ENCODE peak calls at places on chromosome 18, in six cellular contexts. F, G, Z, D, N and T are unnamed samples.

GRCh38 chr18:5943514-5943913 is 48.2 kb upstream of the TMEM200C start:
- DNase-seq in G (no peak), F (no peak), Z (peak; percentile 25), N (no peak), D (no peak), T (no peak)

GRCh38 chr18:33577688-33578370 is at the start of gene ASXL3:
- DNase-seq in D (peak; percentile 52), N (peak; percentile 57), F (peak; percentile 40), Z (no peak), G (peak; percentile 54), T (peak; percentile 16)

GRCh38 chr18:57585421-57585820 is 1.1 kb downstream of the FECH start:
- DNase-seq in G (peak; percentile 33), F (no peak), N (no peak), Z (peak; percentile 40), D (no peak), T (no peak)

GRCh38 chr18:31278609-31279071 is 39.3 kb upstream of the DSG1 start:
- DNase-seq in Z (no peak), F (no peak), G (no peak), N (no peak), D (peak; percentile 14), T (peak; percentile 41)

GRCh38 chr18:23377669-23378469 is 75.2 kb upstream of the RIOK3 start:
- DNase-seq in F (no peak), Z (peak; percentile 92), G (no peak), N (no peak), D (peak; percentile 91), T (peak; percentile 46)

GRCh38 chr18:58793361-58793760 is 71.3 kb upstream of the ZNF532 start:
- DNase-seq in F (no peak), D (peak; percentile 83), G (no peak), N (no peak), Z (peak; percentile 90), T (no peak)

GRCh38 chr18:67665266-67665665 is 148.7 kb upstream of the DSEL start:
- DNase-seq in F (no peak), N (no peak), G (peak; percentile 5), D (peak; percentile 16), Z (peak; percentile 62), T (peak; percentile 51)

GRCh38 chr18:23380001-23380550 is 73.0 kb upstream of the RIOK3 start:
- DNase-seq in D (peak; percentile 60), N (no peak), Z (peak; percentile 83), F (no peak), G (no peak), T (peak; percentile 59)

GRCh38 chr18:5556317-5556974 is 12.6 kb upstream of the EPB41L3 start:
- DNase-seq in N (no peak), G (no peak), F (no peak), D (no peak), Z (peak; percentile 67), T (no peak)

GRCh38 chr18:33837191-33837590 is 259.2 kb downstream of the ASXL3 start:
- DNase-seq in G (no peak), N (no peak), F (no peak), D (no peak), Z (no peak), T (peak; percentile 40)

GRCh38 chr18:26051845-26052244 is 38.6 kb downstream of the SS18 start:
- DNase-seq in D (no peak), Z (no peak), F (no peak), N (no peak), G (no peak), T (no peak)

GRCh38 chr18:41128126-41128525 is 826.9 kb upstream of the PIK3C3 start:
- DNase-seq in D (no peak), F (no peak), Z (peak; percentile 43), N (no peak), G (no peak), T (no peak)

GRCh38 chr18:24544141-24544498 is 83.7 kb downstream of the HRH4 start:
- DNase-seq in G (peak; percentile 65), F (no peak), N (no peak), D (peak; percentile 28), Z (peak; percentile 40), T (peak; percentile 43)

GRCh38 chr18:9827856-9828793 is 57.6 kb upstream of the TXNDC2 start:
- DNase-seq in G (no peak), Z (peak; percentile 100), F (no peak), N (no peak), D (peak; percentile 99), T (no peak)

GRCh38 chr18:9825571-9826073 is 60.2 kb upstream of the TXNDC2 start:
- DNase-seq in F (no peak), G (no peak), N (no peak), D (peak; percentile 89), Z (peak; percentile 96), T (no peak)

GRCh38 chr18:9827211-9827855 is 58.4 kb upstream of the TXNDC2 start:
- DNase-seq in G (no peak), Z (no peak), N (no peak), D (no peak), F (no peak), T (no peak)

GRCh38 chr18:9824862-9825479 is 60.8 kb upstream of the TXNDC2 start:
- DNase-seq in Z (no peak), G (no peak), D (no peak), F (no peak), N (no peak), T (no peak)

DNA sequence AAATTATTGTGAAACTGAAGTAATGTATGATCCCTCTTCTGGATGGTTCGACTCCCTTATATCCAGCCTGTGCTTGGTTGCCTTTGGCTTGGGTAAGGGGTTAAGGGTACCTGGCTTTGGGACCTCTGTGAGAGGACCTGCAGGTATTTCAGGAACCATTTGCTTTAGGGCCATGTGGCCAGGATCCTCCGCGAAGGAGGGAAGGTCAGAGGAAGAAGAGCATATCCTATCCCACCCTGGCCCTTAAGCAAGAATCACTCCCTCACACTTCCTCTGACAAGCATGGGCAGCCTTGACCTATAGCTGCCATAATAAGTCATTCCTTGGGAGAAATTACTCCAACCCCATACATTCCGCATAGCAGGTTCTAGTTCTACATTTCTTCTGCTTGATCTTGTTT is 59.1 kb upstream of the TXNDC2 start:
- DNase-seq in D (no peak), N (no peak), Z (no peak), G (no peak), F (no peak), T (no peak)
- H3K4me1 ChIP-seq in D (peaks cover 18% of the 10 kb centered on the region), N (no peaks in the 10 kb centered on the region), Z (peaks cover 32% of the 10 kb centered on the region), G (no peaks in the 10 kb centered on the region), F (no peaks in the 10 kb centered on the region), T (no peaks in the 10 kb centered on the region)

GRCh38 chr18:54517521-54517920 is 73.5 kb upstream of the DYNAP start:
- DNase-seq in D (no peak), Z (no peak), N (no peak), G (no peak), F (no peak), T (no peak)
- H2BK15ac ChIP-seq in D (no peak overlapping the region), Z (no peak overlapping the region), N (peak overlapping the region; percentile 77), G (no peak overlapping the region), F (no peak overlapping the region), T (no peak overlapping the region)

DNA sequence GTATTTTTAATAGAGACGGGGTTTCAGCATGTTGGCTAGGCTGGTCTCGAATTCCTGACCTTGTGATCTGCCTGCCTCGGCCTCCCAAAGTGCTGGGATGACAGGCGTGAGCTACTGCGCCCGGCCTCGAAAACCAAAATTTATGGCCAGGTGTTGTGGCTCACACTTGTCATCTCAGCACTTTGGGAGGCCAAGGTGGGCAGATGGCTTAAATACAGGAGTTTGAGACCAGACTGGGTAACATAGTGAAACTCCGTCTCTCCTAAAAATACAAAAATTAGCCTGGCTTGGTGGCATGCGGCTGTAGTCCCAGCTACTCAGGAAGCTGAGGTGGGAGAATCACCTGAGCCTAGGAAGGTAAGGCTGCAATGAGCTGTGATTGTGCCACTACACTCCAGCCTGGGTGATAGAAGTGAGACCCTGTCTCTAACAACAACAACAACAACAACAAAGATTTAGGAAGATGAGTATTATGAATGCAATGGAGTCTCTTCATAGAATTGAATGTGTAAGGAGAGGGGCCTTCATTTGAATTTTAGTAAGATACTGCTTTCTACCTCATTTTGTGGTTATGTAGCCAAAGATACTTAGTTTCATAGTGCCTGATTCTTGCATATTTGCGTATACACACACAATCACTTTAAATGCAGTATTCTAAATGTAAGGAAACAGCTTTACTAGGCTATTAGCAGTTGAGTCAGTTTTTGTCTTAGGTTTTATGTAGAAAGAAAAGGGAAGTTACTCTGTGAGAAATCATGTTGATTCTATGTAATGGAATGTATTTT is 80.3 kb downstream of the HAUS1 start:
- DNase-seq in N (no peak), F (no peak), Z (no peak), G (no peak), D (no peak), T (no peak)
- H3K9ac ChIP-seq in N (no peak overlapping the region), F (no peak overlapping the region), Z (no peak overlapping the region), G (no peak overlapping the region), D (no peak overlapping the region), T (no peak overlapping the region)

GRCh38 chr18:48930926-48931325 is 19.8 kb downstream of the SMAD7 start:
- DNase-seq in N (no peak), F (no peak), Z (no peak), D (peak; percentile 32), G (no peak), T (peak; percentile 6)
- H3K4me1 ChIP-seq in N (peaks cover 62% of the 10 kb centered on the region), F (peaks cover 22% of the 10 kb centered on the region), Z (peaks cover 74% of the 10 kb centered on the region), D (peaks cover 64% of the 10 kb centered on the region), G (peaks cover 29% of the 10 kb centered on the region), T (peaks cover 76% of the 10 kb centered on the region)

DNA sequence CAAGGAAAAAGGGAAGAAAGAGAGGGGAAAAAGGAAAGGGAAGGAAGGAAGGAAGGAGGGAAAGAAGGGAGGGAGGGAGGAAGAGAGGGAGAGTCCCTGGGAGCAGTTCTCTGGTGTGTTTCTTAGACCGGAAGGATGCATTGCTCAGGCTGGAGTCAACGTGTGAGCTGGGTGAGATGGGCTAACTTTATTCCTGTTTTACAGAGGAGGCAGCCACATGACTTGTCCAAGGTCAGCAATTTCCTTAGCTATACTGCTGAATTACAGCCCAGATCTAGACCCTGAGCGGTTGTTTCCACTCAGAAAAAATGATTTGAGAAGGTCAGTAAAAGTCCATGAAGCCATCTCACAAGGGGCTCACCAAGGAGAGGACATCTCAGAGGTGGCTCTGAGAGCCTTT is 86.6 kb upstream of the APCDD1 start:
- DNase-seq in D (no peak), G (no peak), N (no peak), F (no peak), Z (no peak), T (no peak)
- H2BK15ac ChIP-seq in D (no peak overlapping the region), G (no peak overlapping the region), N (no peak overlapping the region), F (no peak overlapping the region), Z (no peak overlapping the region), T (no peak overlapping the region)

GRCh38 chr18:39938678-39939077 is 2016.4 kb upstream of the PIK3C3 start:
- DNase-seq in N (no peak), G (no peak), F (no peak), D (no peak), Z (no peak), T (no peak)
- H3K9ac ChIP-seq in N (no peak overlapping the region), G (no peak overlapping the region), F (no peak overlapping the region), D (no peak overlapping the region), Z (no peak overlapping the region), T (no peak overlapping the region)